ENCODE peak calls at places on chromosomes 3 and 15, in four cellular contexts. One of them, this sample, is unnamed. For H3K4me1 and H3K27me3, the result is how much of the 10 kb centered on the place peaks cover.

GRCh38 chr15:91302588-91303439 is 202.8 kb downstream of the SV2B start:
- DNase-seq in heart left ventricle: peak
- DNase-seq in CD4-positive, CD25-positive, alpha-beta regulatory T cell: peak
- DNase-seq in transverse colon: peak
- DNase-seq in this sample: peak

GRCh38 chr3:4904801-4905695 is 74.2 kb upstream of the BHLHE40 start:
- DNase-seq in heart left ventricle: no peak
- DNase-seq in CD4-positive, CD25-positive, alpha-beta regulatory T cell: no peak
- DNase-seq in transverse colon: peak
- DNase-seq in this sample: no peak

GRCh38 chr15:37485056-37485455 is 384.7 kb upstream of the MEIS2 start:
- DNase-seq in heart left ventricle: no peak
- DNase-seq in CD4-positive, CD25-positive, alpha-beta regulatory T cell: no peak
- DNase-seq in transverse colon: no peak
- DNase-seq in this sample: no peak

GRCh38 chr15:89828324-89829145 is 13.9 kb upstream of the ANPEP start:
- DNase-seq in heart left ventricle: peak
- DNase-seq in CD4-positive, CD25-positive, alpha-beta regulatory T cell: no peak
- DNase-seq in transverse colon: peak
- DNase-seq in this sample: no peak

GRCh38 chr3:38640661-38641441 is 8.6 kb downstream of the SCN5A start:
- DNase-seq in heart left ventricle: peak
- DNase-seq in CD4-positive, CD25-positive, alpha-beta regulatory T cell: no peak
- DNase-seq in transverse colon: no peak
- DNase-seq in this sample: no peak

GRCh38 chr3:116263842-116264545 is 181.3 kb downstream of the LSAMP start:
- DNase-seq in heart left ventricle: no peak
- DNase-seq in CD4-positive, CD25-positive, alpha-beta regulatory T cell: no peak
- DNase-seq in transverse colon: no peak
- DNase-seq in this sample: no peak

GRCh38 chr3:134078169-134078821 is 48.6 kb upstream of the SLCO2A1 start:
- DNase-seq in heart left ventricle: no peak
- DNase-seq in CD4-positive, CD25-positive, alpha-beta regulatory T cell: no peak
- DNase-seq in transverse colon: no peak
- DNase-seq in this sample: no peak

GRCh38 chr3:79521221-79521848 is 246.5 kb downstream of the ROBO1 start:
- DNase-seq in heart left ventricle: no peak
- DNase-seq in CD4-positive, CD25-positive, alpha-beta regulatory T cell: peak
- DNase-seq in transverse colon: no peak
- DNase-seq in this sample: no peak

GRCh38 chr3:191356586-191357439 is 26.5 kb upstream of the UTS2B start:
- DNase-seq in heart left ventricle: peak
- DNase-seq in CD4-positive, CD25-positive, alpha-beta regulatory T cell: no peak
- DNase-seq in transverse colon: no peak
- DNase-seq in this sample: no peak

GRCh38 chr3:169244119-169244864 is 419.2 kb downstream of the MECOM start:
- DNase-seq in heart left ventricle: no peak
- DNase-seq in CD4-positive, CD25-positive, alpha-beta regulatory T cell: no peak
- DNase-seq in transverse colon: no peak
- DNase-seq in this sample: no peak

GRCh38 chr3:138271189-138271794 is 58.4 kb downstream of the NME9 start:
- DNase-seq in heart left ventricle: no peak
- DNase-seq in CD4-positive, CD25-positive, alpha-beta regulatory T cell: no peak
- DNase-seq in transverse colon: no peak
- DNase-seq in this sample: no peak

GRCh38 chr3:19711160-19711782 is 222.7 kb downstream of the EFHB start:
- DNase-seq in heart left ventricle: no peak
- DNase-seq in CD4-positive, CD25-positive, alpha-beta regulatory T cell: no peak
- DNase-seq in transverse colon: no peak
- DNase-seq in this sample: no peak

GRCh38 chr15:91857772-91858171 is 4.3 kb downstream of the SLCO3A1 start:
- DNase-seq in heart left ventricle: no peak
- DNase-seq in CD4-positive, CD25-positive, alpha-beta regulatory T cell: peak
- DNase-seq in transverse colon: no peak
- DNase-seq in this sample: peak

GRCh38 chr15:67105991-67106763 is 40.8 kb downstream of the SMAD3 start:
- DNase-seq in heart left ventricle: no peak
- DNase-seq in CD4-positive, CD25-positive, alpha-beta regulatory T cell: no peak
- DNase-seq in transverse colon: no peak
- DNase-seq in this sample: no peak

GRCh38 chr15:67106764-67107013 is 41.3 kb downstream of the SMAD3 start:
- DNase-seq in heart left ventricle: no peak
- DNase-seq in CD4-positive, CD25-positive, alpha-beta regulatory T cell: no peak
- DNase-seq in transverse colon: no peak
- DNase-seq in this sample: no peak

GRCh38 chr15:67105065-67105951 is 39.9 kb downstream of the SMAD3 start:
- DNase-seq in heart left ventricle: peak
- DNase-seq in CD4-positive, CD25-positive, alpha-beta regulatory T cell: no peak
- DNase-seq in transverse colon: peak
- DNase-seq in this sample: no peak

GRCh38 chr15:67108122-67108871 is 42.9 kb downstream of the SMAD3 start:
- DNase-seq in heart left ventricle: peak
- DNase-seq in CD4-positive, CD25-positive, alpha-beta regulatory T cell: no peak
- DNase-seq in transverse colon: no peak
- DNase-seq in this sample: no peak

GRCh38 chr15:67107014-67107812 is 41.8 kb downstream of the SMAD3 start:
- DNase-seq in heart left ventricle: peak
- DNase-seq in CD4-positive, CD25-positive, alpha-beta regulatory T cell: no peak
- DNase-seq in transverse colon: peak
- DNase-seq in this sample: no peak
- H3K4me1 ChIP-seq in heart left ventricle: under half
- H3K4me1 ChIP-seq in CD4-positive, CD25-positive, alpha-beta regulatory T cell: half or more
- H3K4me1 ChIP-seq in transverse colon: half or more
- H3K4me1 ChIP-seq in this sample: half or more

DNA sequence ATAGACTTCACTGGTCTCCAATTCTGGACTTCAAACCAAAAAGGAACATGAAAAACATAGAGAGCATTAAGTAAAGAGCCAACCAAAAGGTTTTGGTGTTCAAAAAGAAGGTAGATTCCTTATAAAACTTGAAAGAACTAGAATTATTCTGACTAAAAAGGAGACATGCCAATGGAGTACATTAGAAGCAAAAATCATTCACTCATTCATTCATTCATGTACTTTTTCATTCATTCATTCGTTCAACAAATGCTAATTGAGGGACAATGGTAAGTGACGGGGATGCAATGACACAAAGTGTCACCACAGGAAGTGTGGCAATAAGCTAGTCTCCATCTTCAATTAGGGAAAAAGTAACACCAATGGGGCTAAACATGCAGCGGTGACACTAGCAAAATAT is 181.0 kb upstream of the ATP11B start:
- DNase-seq in heart left ventricle: no peak
- DNase-seq in CD4-positive, CD25-positive, alpha-beta regulatory T cell: no peak
- DNase-seq in transverse colon: no peak
- DNase-seq in this sample: no peak
- H3K27me3 ChIP-seq in heart left ventricle: under half
- H3K27me3 ChIP-seq in CD4-positive, CD25-positive, alpha-beta regulatory T cell: under half
- H3K27me3 ChIP-seq in transverse colon: under half
- H3K27me3 ChIP-seq in this sample: under half

DNA sequence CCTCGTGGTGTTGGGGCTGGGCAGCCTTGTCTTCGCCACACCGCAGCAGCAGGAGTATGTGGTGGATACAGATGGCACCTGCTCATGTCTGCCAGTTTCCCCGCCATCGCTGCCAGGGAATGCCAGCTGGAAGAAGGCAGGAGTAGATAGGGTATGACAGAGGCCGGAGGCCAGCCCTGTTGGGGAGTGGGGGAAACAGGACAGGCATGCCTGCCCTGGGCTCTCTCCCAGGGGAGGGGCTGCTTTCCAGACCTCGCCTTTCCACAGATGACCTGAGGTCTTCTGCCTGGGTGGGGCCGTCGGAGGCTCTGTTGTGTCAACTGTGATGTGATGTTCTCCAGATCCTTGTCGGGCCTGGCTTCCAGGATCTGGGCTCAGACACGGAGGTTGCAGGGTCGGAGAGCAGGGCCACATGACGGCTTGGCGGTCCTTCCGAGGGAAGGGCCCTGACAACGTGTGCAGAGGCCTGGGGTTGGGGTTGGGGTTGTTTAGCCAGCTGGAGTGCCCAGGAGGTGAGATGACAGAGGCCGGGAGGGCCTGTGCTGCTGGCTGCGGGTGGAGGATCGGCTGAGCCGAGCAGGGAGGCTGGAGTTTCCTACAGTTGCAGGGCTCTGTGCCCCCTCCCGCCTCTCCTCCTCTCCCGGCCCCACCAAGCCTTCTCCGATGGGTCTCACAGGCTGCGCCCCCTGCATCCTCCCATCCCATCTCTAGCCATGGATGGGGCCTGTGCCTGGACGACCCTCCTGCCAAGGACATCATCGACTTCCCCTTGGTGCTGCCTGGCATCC is 102.0 kb downstream of the TBC1D2B start:
- DNase-seq in heart left ventricle: no peak
- DNase-seq in CD4-positive, CD25-positive, alpha-beta regulatory T cell: no peak
- DNase-seq in transverse colon: no peak
- DNase-seq in this sample: no peak
- H3K27ac ChIP-seq in heart left ventricle: no peak
- H3K27ac ChIP-seq in CD4-positive, CD25-positive, alpha-beta regulatory T cell: no peak
- H3K27ac ChIP-seq in transverse colon: no peak
- H3K27ac ChIP-seq in this sample: no peak

GRCh38 chr15:67121725-67122600 is 56.6 kb downstream of the SMAD3 start:
- DNase-seq in heart left ventricle: no peak
- DNase-seq in CD4-positive, CD25-positive, alpha-beta regulatory T cell: no peak
- DNase-seq in transverse colon: no peak
- DNase-seq in this sample: no peak
- H3K4me1 ChIP-seq in heart left ventricle: half or more
- H3K4me1 ChIP-seq in CD4-positive, CD25-positive, alpha-beta regulatory T cell: half or more
- H3K4me1 ChIP-seq in transverse colon: half or more
- H3K4me1 ChIP-seq in this sample: under half

GRCh38 chr3:52811452-52812011 is 16.9 kb downstream of the ITIH3 start:
- DNase-seq in heart left ventricle: no peak
- DNase-seq in CD4-positive, CD25-positive, alpha-beta regulatory T cell: no peak
- DNase-seq in transverse colon: no peak
- DNase-seq in this sample: no peak

GRCh38 chr3:52813810-52814209 is 16.7 kb downstream of the ITIH4 start:
- DNase-seq in heart left ventricle: no peak
- DNase-seq in CD4-positive, CD25-positive, alpha-beta regulatory T cell: no peak
- DNase-seq in transverse colon: no peak
- DNase-seq in this sample: no peak

GRCh38 chr3:52809149-52809548 is 14.6 kb downstream of the ITIH3 start:
- DNase-seq in heart left ventricle: no peak
- DNase-seq in CD4-positive, CD25-positive, alpha-beta regulatory T cell: no peak
- DNase-seq in transverse colon: no peak
- DNase-seq in this sample: no peak

GRCh38 chr3:52810923-52811322 is 16.3 kb downstream of the ITIH3 start:
- DNase-seq in heart left ventricle: no peak
- DNase-seq in CD4-positive, CD25-positive, alpha-beta regulatory T cell: no peak
- DNase-seq in transverse colon: no peak
- DNase-seq in this sample: no peak

GRCh38 chr3:52809821-52810377 is 15.3 kb downstream of the ITIH3 start:
- DNase-seq in heart left ventricle: no peak
- DNase-seq in CD4-positive, CD25-positive, alpha-beta regulatory T cell: peak
- DNase-seq in transverse colon: no peak
- DNase-seq in this sample: no peak
- H3K27me3 ChIP-seq in heart left ventricle: under half
- H3K27me3 ChIP-seq in CD4-positive, CD25-positive, alpha-beta regulatory T cell: under half
- H3K27me3 ChIP-seq in transverse colon: under half
- H3K27me3 ChIP-seq in this sample: under half

GRCh38 chr15:70318594-70318993 is 220.9 kb upstream of the TLE3 start:
- DNase-seq in heart left ventricle: no peak
- DNase-seq in CD4-positive, CD25-positive, alpha-beta regulatory T cell: no peak
- DNase-seq in transverse colon: no peak
- DNase-seq in this sample: no peak
- H3K27ac ChIP-seq in heart left ventricle: no peak
- H3K27ac ChIP-seq in CD4-positive, CD25-positive, alpha-beta regulatory T cell: no peak
- H3K27ac ChIP-seq in transverse colon: peak
- H3K27ac ChIP-seq in this sample: no peak

GRCh38 chr3:186511702-186512101 is 32.5 kb downstream of the CRYGS start:
- DNase-seq in heart left ventricle: no peak
- DNase-seq in CD4-positive, CD25-positive, alpha-beta regulatory T cell: no peak
- DNase-seq in transverse colon: no peak
- DNase-seq in this sample: no peak
- H3K4me1 ChIP-seq in heart left ventricle: under half
- H3K4me1 ChIP-seq in CD4-positive, CD25-positive, alpha-beta regulatory T cell: under half
- H3K4me1 ChIP-seq in transverse colon: under half
- H3K4me1 ChIP-seq in this sample: under half

GRCh38 chr3:194730369-194730768 is 44.7 kb downstream of the FAM43A start:
- DNase-seq in heart left ventricle: no peak
- DNase-seq in CD4-positive, CD25-positive, alpha-beta regulatory T cell: no peak
- DNase-seq in transverse colon: peak
- DNase-seq in this sample: no peak
- H3K27me3 ChIP-seq in heart left ventricle: under half
- H3K27me3 ChIP-seq in CD4-positive, CD25-positive, alpha-beta regulatory T cell: under half
- H3K27me3 ChIP-seq in transverse colon: under half
- H3K27me3 ChIP-seq in this sample: under half

GRCh38 chr15:70156781-70157261 is 59.1 kb upstream of the TLE3 start:
- DNase-seq in heart left ventricle: peak
- DNase-seq in CD4-positive, CD25-positive, alpha-beta regulatory T cell: no peak
- DNase-seq in transverse colon: no peak
- DNase-seq in this sample: no peak
- H3K27ac ChIP-seq in heart left ventricle: no peak
- H3K27ac ChIP-seq in CD4-positive, CD25-positive, alpha-beta regulatory T cell: no peak
- H3K27ac ChIP-seq in transverse colon: peak
- H3K27ac ChIP-seq in this sample: no peak